ENCODE peak calls at places on chromosomes 12 and 14, in four cellular contexts. G is bronchial epithelial cell, S is brain microvascular endothelial cell, N is fibroblast of mammary gland. Q is an unnamed sample.

GRCh38 chr14:26128931-26129674 is 468.7 kb downstream of the NOVA1 start:
- DNase-seq in G (no peak), S (peak), N (peak), Q (no peak)

GRCh38 chr12:61348871-61349270 is 911.3 kb upstream of the USP15 start:
- DNase-seq in G (no peak), S (no peak), N (no peak), Q (no peak)

GRCh38 chr14:24630087-24630871 is 3.7 kb downstream of the GZMB start:
- DNase-seq in G (no peak), S (no peak), N (no peak), Q (no peak)

GRCh38 chr14:60090864-60091519 is 731 bp upstream of the PCNX4 start:
- DNase-seq in G (peak), S (peak), N (peak), Q (peak)

GRCh38 chr12:108129017-108129812 is at the start of gene WSCD2:
- DNase-seq in G (peak), S (peak), N (no peak), Q (no peak)

GRCh38 chr12:42804928-42805327 is 215.4 kb upstream of the PRICKLE1 start:
- DNase-seq in G (peak), S (no peak), N (no peak), Q (no peak)

GRCh38 chr12:131210506-131211278 is 257.0 kb downstream of the ADGRD1 start:
- DNase-seq in G (no peak), S (no peak), N (no peak), Q (no peak)

GRCh38 chr12:114976959-114977358 is 293.0 kb upstream of the TBX3 start:
- DNase-seq in G (peak), S (no peak), N (peak), Q (no peak)

GRCh38 chr12:4822572-4822971 is 87.1 kb upstream of the KCNA1 start:
- DNase-seq in G (no peak), S (no peak), N (no peak), Q (no peak)

GRCh38 chr12:93793983-93794382 is 116.8 kb downstream of the CRADD start:
- DNase-seq in G (no peak), S (peak), N (peak), Q (no peak)

GRCh38 chr14:104423715-104424405 is 155.7 kb upstream of the C14orf180 start:
- DNase-seq in G (no peak), S (no peak), N (no peak), Q (no peak)

GRCh38 chr12:30754750-30755394 is at the start of gene CAPRIN2:
- DNase-seq in G (peak), S (peak), N (peak), Q (peak)

GRCh38 chr12:126772171-126772864 is 1494.7 kb upstream of the TMEM132C start:
- DNase-seq in G (peak), S (no peak), N (peak), Q (peak)
- H3K4me3 ChIP-seq in G (no peak), S (no peak), N (peak), Q (peak)

GRCh38 chr12:110739488-110739887 is 3.2 kb downstream of the PPP1CC start:
- DNase-seq in G (no peak), S (no peak), N (no peak), Q (no peak)
- H3K4me3 ChIP-seq in G (no peak), S (no peak), N (no peak), Q (no peak)

DNA sequence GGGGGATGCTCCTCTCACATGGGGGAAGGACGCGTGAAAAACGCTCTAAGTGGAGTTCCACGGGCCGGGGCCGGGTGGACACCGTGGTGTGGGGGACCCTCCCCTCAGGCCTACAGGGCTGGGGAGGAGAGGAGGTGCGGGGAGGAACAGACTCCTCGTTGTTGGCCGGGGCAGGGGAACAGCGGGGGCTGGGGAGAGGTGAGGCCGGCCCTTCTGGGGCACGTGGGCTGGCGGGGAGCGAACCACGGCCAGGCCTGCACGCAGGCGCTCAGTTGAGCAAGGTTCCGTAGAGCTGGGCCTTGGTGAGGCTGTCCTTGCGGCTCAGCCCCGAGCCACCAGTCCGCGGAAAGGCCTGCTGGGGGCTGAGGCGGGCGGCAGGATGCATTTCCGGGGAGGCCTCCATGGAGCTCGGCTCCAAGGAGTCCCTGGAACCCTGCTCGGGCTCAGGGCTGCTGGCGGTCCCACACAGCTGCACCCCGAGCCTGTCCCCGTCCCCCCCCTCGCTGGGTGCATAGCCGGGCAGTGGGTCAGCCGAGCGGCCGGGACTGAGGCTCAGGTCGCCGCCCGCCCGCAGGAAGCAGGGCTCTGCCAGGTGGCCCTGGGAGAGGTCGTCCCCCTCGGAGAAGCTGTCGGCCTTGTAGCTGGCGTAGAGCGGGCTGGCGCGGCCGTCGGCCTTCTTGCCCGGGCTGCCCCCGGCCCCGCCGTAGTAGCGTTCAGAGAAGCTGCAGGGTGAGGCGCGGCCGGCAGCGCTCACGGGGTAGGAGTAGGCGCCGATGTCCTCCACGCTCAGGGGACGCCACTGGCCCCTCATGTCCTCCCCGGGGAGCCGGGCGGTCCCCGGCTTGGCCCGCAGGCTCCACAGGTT is 49.3 kb downstream of the BEGAIN start:
- DNase-seq in G (no peak), S (no peak), N (no peak), Q (no peak)
- H3K4me3 ChIP-seq in G (no peak), S (peak), N (no peak), Q (no peak)

GRCh38 chr12:72274926-72275325 is 2.8 kb downstream of the TRHDE start:
- DNase-seq in G (no peak), S (no peak), N (peak), Q (no peak)
- H3K4me3 ChIP-seq in G (no peak), S (peak), N (no peak), Q (no peak)